ENCODE peak calls at places on chromosome 12, in seven cellular contexts. O is upper lobe of right lung, H is HS-27A, S is WTC11, B is hypothalamus, R is H4, D is transverse colon. X is an unnamed sample.

GRCh38 chr12:58725400-58726105 is 194.8 kb downstream of the LRIG3 start:
- DNase-seq in O (no peak), S (no peak), R (no peak), B (no peak), H (no peak), D (no peak), X (no peak)

GRCh38 chr12:113732916-113733315 is 233.2 kb downstream of the RBM19 start:
- DNase-seq in B (no peak), S (no peak), O (no peak), R (no peak), D (no peak), H (no peak), X (no peak)

GRCh38 chr12:52713960-52714886 is 10.9 kb upstream of the KRT77 start:
- DNase-seq in B (no peak), O (no peak), S (peak; percentile 65), R (no peak), D (no peak), H (no peak), X (no peak)

GRCh38 chr12:57199191-57199590 is 17.4 kb upstream of the NXPH4 start:
- DNase-seq in R (no peak), S (no peak), H (no peak), O (no peak), B (no peak), D (no peak), X (no peak)

GRCh38 chr12:115943630-115944391 is 333.7 kb downstream of the MED13L start:
- DNase-seq in O (peak; percentile 72), S (no peak), H (no peak), R (no peak), D (no peak), B (no peak), X (peak; percentile 7)

GRCh38 chr12:27524489-27524835 is 456 bp downstream of the PPFIBP1 start:
- DNase-seq in R (no peak), S (no peak), D (no peak), H (no peak), B (no peak), O (no peak), X (no peak)

GRCh38 chr12:67989184-67989965 is at the start of gene IFNG-AS1:
- DNase-seq in R (no peak), H (no peak), B (no peak), O (no peak), D (peak; percentile 26), S (no peak), X (no peak)

GRCh38 chr12:64618953-64619590 is 8.8 kb downstream of the RASSF3 start:
- DNase-seq in R (peak; percentile 27), O (no peak), D (no peak), B (no peak), S (no peak), H (no peak), X (no peak)

GRCh38 chr12:48882325-48882687 is 16.6 kb upstream of the RND1 start:
- DNase-seq in D (no peak), B (no peak), O (no peak), H (no peak), S (peak; percentile 26), R (peak; percentile 59), X (no peak)

GRCh38 chr12:121059031-121059898 is 20.2 kb upstream of the OASL start:
- DNase-seq in S (no peak), O (no peak), B (no peak), R (no peak), H (no peak), D (no peak), X (no peak)

GRCh38 chr12:10361084-10361483 is 28.8 kb downstream of the KLRK1 start:
- DNase-seq in S (no peak), H (no peak), O (no peak), B (no peak), R (peak; percentile 76), D (no peak), X (peak; percentile 38)

GRCh38 chr12:110266980-110267620 is 13.9 kb upstream of the ATP2A2 start:
- DNase-seq in H (no peak), S (no peak), O (no peak), B (peak; percentile 26), D (no peak), R (peak; percentile 84), X (no peak)

GRCh38 chr12:55974308-55974724 is 438 bp downstream of the RAB5B start:
- DNase-seq in H (no peak), D (peak; percentile 66), B (no peak), O (peak; percentile 84), S (peak; percentile 54), R (no peak), X (no peak)

GRCh38 chr12:110916295-110916875 is 4.0 kb downstream of the MYL2 start:
- DNase-seq in R (no peak), S (no peak), B (no peak), H (no peak), D (no peak), O (no peak), X (no peak)

GRCh38 chr12:50050410-50051280 is 6.8 kb upstream of the ASIC1 start:
- DNase-seq in S (peak; percentile 65), R (no peak), B (no peak), O (peak; percentile 86), D (peak; percentile 57), H (no peak), X (no peak)

GRCh38 chr12:30136661-30137060 is 352.9 kb upstream of the TMTC1 start:
- DNase-seq in S (no peak), H (no peak), D (no peak), O (no peak), B (no peak), R (no peak), X (no peak)

GRCh38 chr12:116628989-116629388 is 69.8 kb downstream of the MAP1LC3B2 start:
- DNase-seq in R (no peak), S (no peak), D (no peak), H (no peak), O (no peak), B (no peak), X (peak; percentile 16)

GRCh38 chr12:9813821-9814798 is 13.2 kb upstream of the KLRF1 start:
- DNase-seq in S (peak; percentile 90), D (peak; percentile 82), H (no peak), O (peak; percentile 91), B (no peak), R (peak; percentile 47), X (peak; percentile 2)

GRCh38 chr12:45713108-45713507 is 16.4 kb upstream of the ARID2 start:
- DNase-seq in D (no peak), B (no peak), S (no peak), R (no peak), O (no peak), H (no peak), X (no peak)

GRCh38 chr12:52191841-52192791 is at the start of gene KRT80:
- DNase-seq in S (no peak), R (peak; percentile 100), O (peak; percentile 90), B (peak; percentile 48), D (peak; percentile 84), H (peak; percentile 98), X (no peak)

GRCh38 chr12:7498832-7499231 is 4.7 kb downstream of the CD163 start:
- DNase-seq in B (no peak), R (peak; percentile 71), D (no peak), H (peak; percentile 86), S (no peak), O (no peak), X (peak; percentile 6)

GRCh38 chr12:6620137-6620884 is 13.1 kb upstream of the CHD4 start:
- DNase-seq in H (no peak), O (peak; percentile 79), R (no peak), S (peak; percentile 88), B (no peak), D (no peak), X (no peak)

X was measured in hippocampal formation.